ENCODE peak calls at places on chromosomes 2 and 18, in four cellular contexts. J is IMR-90, R is K562, I is HepG2. B is an unnamed sample.

GRCh38 chr2:120401275-120402069 is 55.5 kb downstream of the INHBB start:
- DNase-seq in J (no peak), R (no peak), I (no peak), B (no peak)

GRCh38 chr2:229980440-229981184 is 58.3 kb downstream of the FBXO36 start:
- DNase-seq in J (peak; percentile 68), R (peak; percentile 64), I (no peak), B (peak; percentile 55)

GRCh38 chr2:134431837-134432437 is 178.1 kb downstream of the MGAT5 start:
- DNase-seq in J (peak; percentile 65), R (no peak), I (no peak), B (no peak)

GRCh38 chr18:72700961-72701710 is 157.0 kb upstream of the CBLN2 start:
- DNase-seq in J (peak; percentile 14), R (peak; percentile 0), I (peak; percentile 9), B (no peak)

GRCh38 chr18:51350081-51350480 is 152.6 kb upstream of the MEX3C start:
- DNase-seq in J (no peak), R (no peak), I (no peak), B (no peak)

GRCh38 chr2:170715062-170715931 is at the start of gene SP5:
- DNase-seq in J (peak; percentile 29), R (peak; percentile 94), I (peak; percentile 100), B (peak; percentile 46)

GRCh38 chr2:181077128-181077709 is 96.8 kb downstream of the UBE2E3 start:
- DNase-seq in J (peak; percentile 62), R (peak; percentile 67), I (peak; percentile 60), B (no peak)

GRCh38 chr2:25844089-25844488 is 34.2 kb downstream of the ASXL2 start:
- DNase-seq in J (peak; percentile 65), R (no peak), I (no peak), B (no peak)

GRCh38 chr2:19542796-19543195 is 184.4 kb upstream of the OSR1 start:
- DNase-seq in J (no peak), R (no peak), I (no peak), B (no peak)

GRCh38 chr18:75775121-75775520 is 347.6 kb upstream of the SMIM21 start:
- DNase-seq in J (no peak), R (no peak), I (no peak), B (no peak)

GRCh38 chr18:43596106-43596712 is 318.9 kb upstream of the SYT4 start:
- DNase-seq in J (peak; percentile 29), R (peak; percentile 1), I (peak; percentile 13), B (no peak)

GRCh38 chr2:119085613-119086012 is 72.9 kb downstream of the C1QL2 start:
- DNase-seq in J (no peak), R (peak; percentile 4), I (peak; percentile 40), B (no peak)

GRCh38 chr2:184680825-184681224 is 82.5 kb downstream of the ZNF804A start:
- DNase-seq in J (no peak), R (no peak), I (no peak), B (no peak)

GRCh38 chr2:86223098-86223681 is 23.9 kb downstream of the MRPL35 start:
- DNase-seq in J (peak; percentile 50), R (no peak), I (no peak), B (no peak)

GRCh38 chr2:111617804-111618576 is 266.0 kb downstream of the ANAPC1 start:
- DNase-seq in J (no peak), R (no peak), I (peak; percentile 71), B (no peak)
- TF ChIP-seq MAFK in J (no peak), R (no peak), I (no peak), B (no peak)

DNA sequence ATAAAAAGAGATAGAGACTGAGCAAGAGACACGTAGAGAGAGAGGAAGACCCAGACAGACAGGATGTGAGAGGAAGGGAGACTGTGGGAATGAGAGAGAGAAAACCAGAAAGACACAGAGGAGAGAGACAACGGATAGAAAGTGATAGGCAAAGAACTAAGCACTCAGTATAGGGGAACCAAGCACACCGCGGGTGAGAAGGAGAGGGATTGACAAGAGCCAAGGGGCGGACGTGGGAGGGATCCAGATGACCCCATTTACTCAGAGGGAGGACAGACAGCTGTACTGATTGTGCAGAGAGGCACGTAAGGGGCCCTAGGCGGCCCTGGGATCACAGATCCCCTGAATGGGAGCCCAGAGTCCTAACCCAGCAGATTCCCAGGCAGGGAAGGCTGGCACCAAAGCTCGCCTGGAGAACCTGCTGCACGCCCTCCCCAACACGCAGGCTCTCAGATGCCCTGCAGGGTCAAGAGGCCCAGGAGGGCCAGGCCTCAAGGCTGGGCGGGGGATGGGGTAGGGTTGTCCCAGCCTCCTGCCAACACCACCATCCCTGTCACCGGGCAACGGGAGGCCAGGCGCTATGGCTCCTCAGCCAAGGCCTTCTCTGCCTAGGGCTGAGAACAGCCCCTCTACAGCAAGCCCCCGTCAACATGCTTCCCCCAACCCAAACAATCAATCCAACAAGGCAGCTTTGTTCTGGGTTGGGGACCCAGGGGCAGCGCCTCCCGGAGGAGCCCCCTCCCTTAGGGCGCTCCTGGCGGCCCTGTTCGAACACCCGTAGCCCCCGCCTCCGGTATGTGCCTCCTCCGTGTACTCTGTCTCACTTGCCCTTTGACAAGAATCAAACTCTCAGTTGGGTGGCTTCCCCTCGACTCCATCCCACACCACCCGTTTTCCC is 579 bp downstream of the LOXL3 start:
- DNase-seq in J (no peak), R (no peak), I (no peak), B (no peak)
- TF ChIP-seq RFX5 in J (no peak), R (no peak), I (no peak), B (no peak)

GRCh38 chr2:47838249-47838648 is 55.3 kb downstream of the MSH6 start:
- DNase-seq in J (no peak), R (no peak), I (no peak), B (no peak)

GRCh38 chr2:47844162-47844561 is 61.2 kb downstream of the MSH6 start:
- DNase-seq in J (no peak), R (no peak), I (no peak), B (no peak)

DNA sequence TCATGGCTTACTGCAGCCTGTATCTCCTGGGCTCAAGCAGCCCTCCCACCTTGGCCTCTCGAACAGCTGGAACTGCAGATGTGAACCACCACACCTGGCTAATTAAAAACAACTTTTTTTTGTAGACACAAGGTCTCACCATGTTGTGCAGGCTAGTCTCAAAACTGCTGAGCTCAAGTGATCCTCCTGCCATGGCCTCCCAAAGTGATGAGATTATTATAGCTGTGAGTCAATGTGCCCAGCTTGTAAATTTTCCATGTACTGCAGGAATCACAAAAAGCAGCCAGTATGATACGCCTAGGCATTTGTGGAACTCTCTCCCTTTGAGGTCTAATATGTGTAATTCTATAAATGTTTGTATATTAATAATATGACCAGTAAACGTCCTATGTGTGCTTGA is 59.9 kb downstream of the MSH6 start:
- DNase-seq in J (no peak), R (no peak), I (no peak), B (no peak)
- H4K20me1 ChIP-seq in J (peaks cover 52% of the 10 kb centered on the region), R (no peaks in the 10 kb centered on the region), I (peaks cover 12% of the 10 kb centered on the region), B (peaks cover 1% of the 10 kb centered on the region)

DNA sequence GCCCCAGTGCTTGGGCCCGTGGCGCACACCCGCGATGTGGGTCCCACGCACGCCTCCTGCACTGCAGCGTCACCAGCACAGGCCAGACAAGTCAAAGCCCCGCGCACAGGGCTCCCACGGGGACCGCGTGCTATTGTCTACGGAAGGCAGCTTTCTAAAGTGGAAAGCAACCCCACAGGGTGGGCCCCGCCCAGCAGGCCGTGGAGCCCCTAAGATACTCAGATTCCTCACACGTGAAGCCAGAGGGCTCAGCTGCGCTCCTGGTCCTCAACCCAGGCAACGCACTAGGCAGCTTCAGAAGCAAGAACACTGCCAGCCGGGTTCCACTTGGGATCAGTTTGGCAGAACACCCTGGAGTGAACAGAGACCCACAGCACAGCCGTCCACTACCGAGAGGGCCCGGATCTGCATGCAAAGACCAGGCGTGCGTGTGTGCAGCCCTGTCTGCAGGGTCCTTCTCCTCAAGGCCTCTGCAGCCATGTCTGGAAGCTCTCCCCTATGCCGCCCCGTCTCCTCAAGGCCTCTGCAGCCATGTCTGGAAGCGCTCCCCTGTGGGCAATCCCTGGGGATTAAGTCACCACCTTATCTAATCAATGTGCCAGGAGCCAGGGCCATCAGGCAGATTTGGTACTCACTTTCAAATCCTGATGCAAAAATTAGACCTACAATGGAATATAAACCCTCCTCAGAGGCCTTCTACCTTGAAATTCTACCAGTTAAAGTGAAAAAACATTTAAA is 231.3 kb downstream of the HDAC4 start:
- DNase-seq in J (no peak), R (no peak), I (no peak), B (no peak)
- TF ChIP-seq MAFK in J (no peak), R (no peak), I (no peak), B (no peak)

B was measured in H1.